ENCODE peak calls at places on chromosomes 7 and 10, in nine cellular contexts. O, E, K, F, A, I, L, C and M are unnamed samples.

GRCh38 chr7:108605582-108606173 is 36.0 kb downstream of the DNAJB9 start:
- DNase-seq in O (no peak), C (no peak), A (no peak), E (no peak), I (no peak), F (no peak), K (no peak), L (no peak), M (no peak)

GRCh38 chr10:78992333-78992732 is 76.4 kb upstream of the ZMIZ1 start:
- DNase-seq in O (no peak), I (no peak), E (no peak), A (no peak), K (no peak), F (no peak), L (no peak), C (no peak), M (no peak)

GRCh38 chr10:124249812-124250432 is 156.5 kb upstream of the CHST15 start:
- DNase-seq in C (no peak), F (peak), A (no peak), I (peak), K (peak), E (no peak), L (no peak), O (no peak), M (no peak)

GRCh38 chr10:3468919-3469638 is 296.5 kb upstream of the PITRM1 start:
- DNase-seq in F (no peak), K (no peak), E (no peak), I (peak), C (peak), A (no peak), L (peak), O (no peak), M (peak)

GRCh38 chr10:132518572-132519381 is 18.8 kb upstream of the INPP5A start:
- DNase-seq in C (peak), E (peak), O (no peak), L (no peak), K (peak), I (peak), F (peak), A (peak), M (peak)

GRCh38 chr10:11602919-11603523 is 8.4 kb downstream of the USP6NL start:
- DNase-seq in O (no peak), I (no peak), A (no peak), F (no peak), C (no peak), L (no peak), E (no peak), K (no peak), M (no peak)

GRCh38 chr10:101694674-101695403 is at the start of gene FBXW4:
- DNase-seq in K (peak), O (no peak), I (peak), L (peak), E (peak), A (peak), C (peak), F (peak), M (peak)

GRCh38 chr10:4698075-4698474 is 127.9 kb upstream of the AKR1E2 start:
- DNase-seq in E (no peak), C (no peak), F (no peak), O (no peak), A (no peak), L (no peak), K (no peak), I (no peak), M (no peak)

GRCh38 chr7:435518-436366 is 83.9 kb downstream of the PDGFA start:
- DNase-seq in L (no peak), A (no peak), K (peak), I (no peak), F (no peak), E (no peak), C (no peak), O (no peak), M (peak)

GRCh38 chr7:70791341-70791740 is 340.6 kb upstream of the GALNT17 start:
- DNase-seq in O (no peak), K (no peak), F (no peak), E (no peak), A (no peak), L (no peak), I (no peak), C (no peak), M (no peak)

GRCh38 chr7:110043514-110043913 is 1047.4 kb upstream of the LRRN3 start:
- DNase-seq in I (no peak), F (no peak), C (no peak), O (no peak), K (no peak), L (no peak), A (no peak), E (no peak), M (no peak)

GRCh38 chr7:26348234-26348851 is 56.7 kb downstream of the SNX10 start:
- DNase-seq in E (peak), O (no peak), K (no peak), L (no peak), A (no peak), I (no peak), F (no peak), C (no peak), M (no peak)

GRCh38 chr7:75727881-75728592 is 10.7 kb downstream of the HIP1 start:
- DNase-seq in C (no peak), A (peak), F (peak), E (peak), I (no peak), O (no peak), L (peak), K (peak), M (peak)

GRCh38 chr10:102596506-102596971 is 47.7 kb upstream of the TRIM8 start:
- DNase-seq in I (peak), O (no peak), A (peak), K (peak), L (peak), E (no peak), C (peak), F (peak), M (peak)

GRCh38 chr10:95214793-95215192 is 20.8 kb downstream of the ACSM6 start:
- DNase-seq in I (no peak), A (no peak), O (no peak), E (no peak), F (no peak), L (no peak), C (no peak), K (no peak), M (peak)

GRCh38 chr7:151897201-151897711 is 20.3 kb upstream of the PRKAG2 start:
- DNase-seq in E (peak), O (no peak), L (no peak), K (peak), F (peak), C (peak), A (no peak), I (peak), M (no peak)

GRCh38 chr10:15140640-15141039 is 27.9 kb downstream of the NMT2 start:
- DNase-seq in A (no peak), O (no peak), L (no peak), E (no peak), K (no peak), I (no peak), F (no peak), C (no peak), M (no peak)

GRCh38 chr10:103415581-103415980 is 19.2 kb downstream of the PDCD11 start:
- DNase-seq in E (no peak), C (no peak), L (no peak), I (no peak), K (no peak), A (no peak), F (no peak), O (no peak), M (no peak)

GRCh38 chr7:67913604-67914003 is 917.0 kb downstream of the TYW1 start:
- DNase-seq in C (peak), I (no peak), L (peak), O (no peak), F (no peak), A (no peak), K (no peak), E (no peak), M (no peak)

GRCh38 chr10:128912568-128913311 is 554.3 kb upstream of the MGMT start:
- DNase-seq in L (peak), A (no peak), O (no peak), I (no peak), E (no peak), K (no peak), C (no peak), F (no peak), M (no peak)

GRCh38 chr10:86344281-86344680 is 22.3 kb downstream of the GRID1 start:
- DNase-seq in C (no peak), A (no peak), I (no peak), K (no peak), E (peak), O (no peak), F (no peak), L (no peak), M (no peak)

GRCh38 chr10:57716884-57717283 is 550.8 kb downstream of the IPMK start:
- DNase-seq in F (no peak), A (no peak), I (peak), O (no peak), K (no peak), L (peak), E (no peak), C (no peak), M (peak)

GRCh38 chr10:103038570-103038969 is 120.5 kb downstream of the CNNM2 start:
- DNase-seq in C (no peak), A (no peak), E (no peak), O (no peak), L (no peak), I (no peak), K (no peak), F (no peak), M (no peak)

GRCh38 chr7:47597379-47597778 is 15.5 kb upstream of the TNS3 start:
- DNase-seq in L (no peak), A (no peak), I (no peak), F (no peak), E (no peak), K (no peak), C (no peak), O (no peak), M (no peak)

GRCh38 chr7:43653466-43653865 is 70.6 kb downstream of the STK17A start:
- DNase-seq in E (no peak), O (no peak), I (no peak), L (peak), A (no peak), C (no peak), K (no peak), F (no peak), M (no peak)

GRCh38 chr10:48465860-48466521 is 138.9 kb downstream of the ARHGAP22 start:
- DNase-seq in I (no peak), E (peak), F (peak), A (peak), K (peak), O (no peak), L (no peak), C (no peak), M (no peak)

GRCh38 chr10:133279961-133280283 is 3.3 kb upstream of the ADAM8 start:
- DNase-seq in A (no peak), O (no peak), F (no peak), C (no peak), I (no peak), L (no peak), E (no peak), K (no peak), M (no peak)

GRCh38 chr7:76394962-76395361 is 14.5 kb downstream of the SSC4D start:
- DNase-seq in O (no peak), A (no peak), F (no peak), C (no peak), L (no peak), K (no peak), E (no peak), I (no peak), M (no peak)

GRCh38 chr7:70480913-70481579 is 650.9 kb upstream of the GALNT17 start:
- DNase-seq in E (no peak), C (no peak), A (no peak), O (no peak), L (no peak), F (no peak), I (no peak), K (no peak), M (peak)

GRCh38 chr10:86961481-86962091 is 3.2 kb downstream of the SNCG start:
- DNase-seq in L (no peak), O (no peak), F (peak), C (peak), K (peak), I (no peak), A (no peak), E (peak), M (no peak)

GRCh38 chr7:44884553-44885393 is 557 bp downstream of the PURB start:
- DNase-seq in A (peak), C (peak), E (peak), F (peak), L (peak), O (no peak), K (peak), I (peak), M (no peak)

GRCh38 chr7:20343211-20343610 is 12.5 kb downstream of the ITGB8 start:
- DNase-seq in C (no peak), F (peak), K (no peak), A (no peak), L (no peak), O (no peak), I (peak), E (no peak), M (no peak)

GRCh38 chr7:131305152-131305551 is 22.5 kb upstream of the MKLN1 start:
- DNase-seq in F (no peak), O (no peak), L (no peak), I (no peak), E (no peak), A (no peak), K (no peak), C (no peak), M (no peak)

GRCh38 chr7:73509463-73509862 is 12.6 kb downstream of the BAZ1B start:
- DNase-seq in F (no peak), O (no peak), E (peak), I (no peak), K (no peak), L (no peak), C (no peak), A (no peak), M (no peak)

GRCh38 chr10:133418289-133418993 is 6.0 kb downstream of the SPRN start:
- DNase-seq in K (no peak), C (no peak), O (no peak), F (peak), E (no peak), L (no peak), I (no peak), A (no peak), M (no peak)

GRCh38 chr7:128211626-128212025 is 29.5 kb upstream of the LEP start:
- DNase-seq in C (no peak), F (peak), E (no peak), L (no peak), A (no peak), I (peak), K (no peak), O (no peak), M (no peak)

GRCh38 chr10:102632394-102633062 is 11.8 kb upstream of the TRIM8 start:
- DNase-seq in A (no peak), C (peak), I (no peak), F (peak), O (no peak), K (no peak), E (peak), L (no peak), M (no peak)

DNA sequence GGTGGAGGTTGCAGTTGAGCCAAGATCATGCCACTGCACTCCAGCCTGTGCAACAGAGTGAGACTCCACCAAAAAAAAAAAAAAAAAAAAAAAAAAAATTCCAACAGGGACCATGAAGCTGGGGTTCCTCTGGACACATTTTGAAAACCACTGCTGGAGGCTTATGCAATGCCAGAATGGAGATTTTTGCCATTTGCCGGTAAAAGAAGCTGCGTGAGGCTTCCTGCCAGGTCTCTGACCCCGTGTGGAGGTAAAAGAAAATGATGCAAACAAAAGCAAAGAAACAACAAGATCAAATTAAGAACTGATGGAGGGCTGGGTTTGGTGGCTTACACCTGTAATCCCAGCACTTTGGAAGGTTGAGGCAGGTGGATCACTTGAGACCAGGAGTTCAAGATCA is 30.5 kb upstream of the PDZD8 start:
- DNase-seq in L (no peak), O (no peak), F (no peak), A (no peak), I (no peak), E (no peak), C (no peak), K (no peak), M (no peak)
- H3K27ac ChIP-seq in L (no peak), O (no peak), F (no peak), A (no peak), I (no peak), E (no peak), C (no peak), K (no peak), M (no peak)

GRCh38 chr10:35643151-35643975 is 1.3 kb upstream of the FZD8 start:
- DNase-seq in I (peak), O (no peak), C (peak), K (peak), E (peak), A (no peak), F (peak), L (peak), M (peak)
- H3K27ac ChIP-seq in I (no peak), O (peak), C (no peak), K (peak), E (peak), A (no peak), F (no peak), L (peak), M (no peak)

DNA sequence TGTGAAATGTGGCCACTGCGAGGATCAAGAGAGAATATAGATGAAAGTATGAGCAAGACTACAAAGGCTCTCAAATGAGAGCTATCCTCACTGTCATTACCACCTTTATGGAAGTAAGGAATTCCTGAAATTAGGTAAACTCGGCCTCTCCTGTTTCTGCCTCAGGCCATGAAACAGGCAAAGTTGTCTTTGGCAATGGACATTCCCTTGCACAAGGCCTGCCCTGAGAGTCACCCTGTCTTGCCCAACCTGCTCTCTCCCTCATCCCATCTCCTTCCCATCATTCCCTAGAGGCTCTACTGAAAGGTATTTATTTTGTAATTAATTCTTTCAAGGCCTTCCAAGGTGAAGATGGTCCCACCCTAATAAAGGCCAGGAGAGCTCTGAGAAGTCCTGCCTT is 66.2 kb upstream of the ABLIM1 start:
- DNase-seq in F (no peak), E (no peak), L (no peak), A (no peak), I (no peak), C (no peak), K (no peak), O (no peak), M (peak)
- H3K27ac ChIP-seq in F (no peak), E (no peak), L (no peak), A (no peak), I (no peak), C (no peak), K (no peak), O (no peak), M (peak)

GRCh38 chr7:28230273-28230672 is 49.7 kb upstream of the JAZF1 start:
- DNase-seq in O (no peak), K (no peak), F (no peak), L (no peak), I (no peak), A (no peak), C (no peak), E (no peak), M (no peak)
- H3K27ac ChIP-seq in O (no peak), K (no peak), F (no peak), L (no peak), I (no peak), A (no peak), C (no peak), E (no peak), M (no peak)

GRCh38 chr10:89352039-89352597 is 24.3 kb downstream of the IFIT3 start:
- DNase-seq in E (peak), C (peak), O (no peak), I (no peak), F (no peak), L (peak), K (peak), A (no peak), M (peak)
- H3K27ac ChIP-seq in E (peak), C (peak), O (peak), I (no peak), F (peak), L (peak), K (peak), A (no peak), M (peak)

DNA sequence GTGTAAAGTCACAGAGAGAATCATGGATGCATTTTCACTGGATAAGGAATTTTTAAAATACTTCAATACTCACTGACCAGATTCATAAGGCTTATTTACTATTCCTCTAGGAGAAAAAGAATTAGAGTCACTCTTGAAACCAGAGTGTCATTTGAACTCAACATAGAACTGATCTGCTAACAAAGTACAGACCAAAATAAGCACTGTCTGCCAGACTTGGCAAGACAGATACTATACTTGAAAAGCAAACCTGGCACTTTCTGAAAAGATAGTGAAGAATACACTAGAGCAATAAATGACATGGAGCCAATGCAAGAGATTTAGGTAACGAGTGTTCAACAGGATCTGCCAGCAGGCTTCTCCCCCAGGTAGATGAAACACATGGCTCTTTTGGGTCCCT is 215.3 kb downstream of the CHCHD3 start:
- DNase-seq in E (no peak), K (no peak), A (no peak), F (no peak), C (no peak), I (no peak), O (no peak), L (no peak), M (no peak)
- H3K27ac ChIP-seq in E (peak), K (no peak), A (no peak), F (no peak), C (no peak), I (no peak), O (no peak), L (no peak), M (no peak)